ENCODE peak calls at places on chromosome 3, in four cellular contexts. P, B, I and A are unnamed samples.
A peak's percentile ranks its signal among the peaks of the same experiment; 100 is the strongest.

GRCh38 chr3:132211896-132212295 is 105.3 kb upstream of the ACP3 start:
- DNase-seq in P (no peak), I (no peak), B (no peak), A (no peak)

GRCh38 chr3:18234717-18235335 is 190.3 kb downstream of the SATB1 start:
- DNase-seq in B (no peak), P (no peak), I (no peak), A (no peak)

GRCh38 chr3:55329849-55330248 is 157.3 kb downstream of the WNT5A start:
- DNase-seq in B (no peak), P (peak; percentile 82), I (peak; percentile 85), A (peak; percentile 89)

GRCh38 chr3:135017494-135017893 is 222.4 kb downstream of the EPHB1 start:
- DNase-seq in P (no peak), I (no peak), B (no peak), A (no peak)

GRCh38 chr3:64291956-64292355 is 66.7 kb upstream of the PRICKLE2 start:
- DNase-seq in B (no peak), P (peak; percentile 86), I (peak; percentile 82), A (peak; percentile 91)

GRCh38 chr3:143011705-143012104 is 10.3 kb downstream of the U2SURP start:
- DNase-seq in P (no peak), B (no peak), I (no peak), A (no peak)

GRCh38 chr3:31341130-31341529 is 191.6 kb upstream of the STT3B start:
- DNase-seq in P (no peak), I (no peak), B (no peak), A (no peak)

GRCh38 chr3:62289922-62290321 is 83.4 kb downstream of the FEZF2 start:
- DNase-seq in B (no peak), P (no peak), I (no peak), A (no peak)

GRCh38 chr3:41158947-41159346 is 40.4 kb upstream of the CTNNB1 start:
- DNase-seq in P (no peak), I (no peak), B (no peak), A (no peak)

GRCh38 chr3:170982733-170983132 is 43.8 kb downstream of the SLC2A2 start:
- DNase-seq in B (no peak), P (no peak), I (no peak), A (no peak)

GRCh38 chr3:49519266-49519665 is 35.0 kb upstream of the BSN start:
- DNase-seq in B (no peak), I (no peak), P (no peak), A (no peak)

GRCh38 chr3:57464801-57465200 is 79.3 kb downstream of the DNAH12 start:
- DNase-seq in B (no peak), P (no peak), I (no peak), A (no peak)

GRCh38 chr3:197792019-197792647 is 1.1 kb downstream of the LRCH3 start:
- DNase-seq in I (no peak), P (no peak), B (no peak), A (no peak)

GRCh38 chr3:38843898-38844297 is 27.9 kb upstream of the SCN10A start:
- DNase-seq in P (no peak), B (no peak), I (peak; percentile 30), A (peak; percentile 18)

GRCh38 chr3:172627057-172627809 is 83.6 kb downstream of the NCEH1 start:
- DNase-seq in P (no peak), B (no peak), I (peak; percentile 50), A (peak; percentile 65)

GRCh38 chr3:114645392-114645791 is 351.6 kb downstream of the TIGIT start:
- DNase-seq in B (no peak), I (no peak), P (no peak), A (no peak)

GRCh38 chr3:15630646-15631350 is 29.3 kb downstream of the BTD start:
- DNase-seq in P (peak; percentile 59), B (no peak), I (no peak), A (no peak)

GRCh38 chr3:179297971-179298725 is 24.7 kb upstream of the ZNF639 start:
- DNase-seq in B (no peak), P (no peak), I (no peak), A (no peak)

GRCh38 chr3:177460100-177460499 is 262.8 kb upstream of the TBL1XR1 start:
- DNase-seq in I (no peak), P (no peak), B (no peak), A (no peak)

GRCh38 chr3:129502641-129503386 is 25.6 kb upstream of the RHO start:
- DNase-seq in P (no peak), I (no peak), B (no peak), A (no peak)

GRCh38 chr3:186068243-186068552 is 40.7 kb downstream of the ETV5 start:
- DNase-seq in P (no peak), B (no peak), I (no peak), A (no peak)

GRCh38 chr3:122766430-122766829 is 27.2 kb downstream of the HSPBAP1 start:
- DNase-seq in I (no peak), B (no peak), P (no peak), A (no peak)

GRCh38 chr3:46538803-46539442 is 27.2 kb downstream of the LRRC2 start:
- DNase-seq in I (peak; percentile 60), B (no peak), P (peak; percentile 52), A (peak; percentile 35)

GRCh38 chr3:38645076-38645475 is 4.4 kb downstream of the SCN5A start:
- DNase-seq in P (no peak), B (peak; percentile 19), I (no peak), A (no peak)

GRCh38 chr3:19029837-19030835 is 118.2 kb upstream of the KCNH8 start:
- DNase-seq in B (no peak), I (no peak), P (no peak), A (no peak)

GRCh38 chr3:102006812-102007485 is 157.6 kb downstream of the NFKBIZ start:
- DNase-seq in B (no peak), P (peak; percentile 97), I (peak; percentile 89), A (peak; percentile 86)

GRCh38 chr3:72070005-72070404 is 285.1 kb upstream of the PROK2 start:
- DNase-seq in P (no peak), B (no peak), I (no peak), A (no peak)

GRCh38 chr3:159882784-159883779 is 105.6 kb upstream of the IL12A start:
- DNase-seq in P (peak; percentile 67), B (peak; percentile 68), I (no peak), A (no peak)

GRCh38 chr3:46825450-46825849 is 37.8 kb downstream of the MYL3 start:
- DNase-seq in B (no peak), P (no peak), I (no peak), A (no peak)

GRCh38 chr3:117853923-117854322 is 1144.3 kb downstream of the TUSC7 start:
- DNase-seq in I (peak; percentile 8), P (peak; percentile 6), B (no peak), A (peak; percentile 27)

GRCh38 chr3:113227146-113227545 is 15.8 kb downstream of the BOC start:
- DNase-seq in B (no peak), P (no peak), I (no peak), A (no peak)

GRCh38 chr3:142315083-142315482 is 89.7 kb upstream of the GK5 start:
- DNase-seq in I (peak; percentile 51), B (no peak), P (peak; percentile 32), A (peak; percentile 77)

GRCh38 chr3:62567097-62568021 is 194.0 kb upstream of the FEZF2 start:
- DNase-seq in P (peak; percentile 69), I (peak; percentile 64), B (no peak), A (peak; percentile 60)

GRCh38 chr3:149080011-149080698 is 6.2 kb downstream of the HLTF start:
- DNase-seq in P (no peak), B (peak; percentile 46), I (no peak), A (no peak)

GRCh38 chr3:128775241-128775640 is 49.3 kb downstream of the RAB7A start:
- DNase-seq in P (no peak), B (no peak), I (no peak), A (no peak)

GRCh38 chr3:186181901-186182300 is 73.0 kb upstream of the ETV5 start:
- DNase-seq in B (no peak), P (no peak), I (no peak), A (no peak)